ENCODE peak calls at places on chromosomes 7 and 10, in eight cellular contexts. Q is right cardiac atrium; D is dorsolateral prefrontal cortex; C is GM03348; K is NCI-H460; M is stimulated activated CD4-positive, alpha-beta T cell treated with anti-CD3 and anti-CD28 coated beads, Interleukin-15, amount 100 ng/mL, for 1 hour; I is posterior cingulate gyrus; J is stimulated activated CD8-positive, alpha-beta memory T cell treated with anti-CD3 and anti-CD28 coated beads, Interleukin-15, amount 100 ng/mL, for 24 hours. P is an unnamed sample.

GRCh38 chr7:84200859-84201258 is 6.3 kb upstream of the SEMA3A start:
- DNase-seq in Q (no peak), D (no peak), C (no peak), K (no peak), M (no peak), I (no peak), J (no peak), P (no peak)

GRCh38 chr10:103954543-103954942 is 12.4 kb upstream of the SLK start:
- DNase-seq in Q (no peak), D (no peak), C (no peak), K (no peak), M (no peak), I (no peak), J (no peak), P (no peak)

GRCh38 chr10:73824146-73824725 is 12.8 kb upstream of the NDST2 start:
- DNase-seq in Q (no peak), D (no peak), C (no peak), K (no peak), M (no peak), I (peak), J (no peak), P (no peak)

GRCh38 chr7:55476071-55476803 is 96.1 kb downstream of the VOPP1 start:
- DNase-seq in Q (no peak), D (no peak), C (peak), K (no peak), M (no peak), I (no peak), J (no peak), P (no peak)

GRCh38 chr10:78203915-78204818 is 170.5 kb downstream of the RPS24 start:
- DNase-seq in Q (peak), D (no peak), C (peak), K (no peak), M (no peak), I (peak), J (no peak), P (no peak)

GRCh38 chr7:129741743-129742213 is 130.3 kb downstream of the NRF1 start:
- DNase-seq in Q (no peak), D (peak), C (no peak), K (no peak), M (no peak), I (no peak), J (no peak), P (no peak)

GRCh38 chr7:101911011-101911799 is 93.8 kb downstream of the CUX1 start:
- DNase-seq in Q (peak), D (no peak), C (no peak), K (no peak), M (no peak), I (no peak), J (no peak), P (no peak)

GRCh38 chr10:76352300-76352699 is 920.9 kb downstream of the LRMDA start:
- DNase-seq in Q (no peak), D (no peak), C (peak), K (peak), M (no peak), I (no peak), J (no peak), P (no peak)

GRCh38 chr7:28301148-28301641 is 111.1 kb upstream of the CREB5 start:
- DNase-seq in Q (no peak), D (no peak), C (peak), K (no peak), M (no peak), I (no peak), J (no peak), P (no peak)

GRCh38 chr10:46268076-46268881 is 18.5 kb upstream of the ANTXRL start:
- DNase-seq in Q (no peak), D (peak), C (no peak), K (no peak), M (no peak), I (no peak), J (no peak), P (no peak)

GRCh38 chr7:28747854-28748253 is 210.3 kb downstream of the TRIL start:
- DNase-seq in Q (no peak), D (no peak), C (no peak), K (no peak), M (no peak), I (no peak), J (no peak), P (no peak)

GRCh38 chr7:104272767-104273384 is 55.5 kb upstream of the LHFPL3 start:
- DNase-seq in Q (no peak), D (no peak), C (peak), K (peak), M (no peak), I (no peak), J (no peak), P (no peak)

GRCh38 chr7:112122835-112123234 is 83.4 kb downstream of the DOCK4 start:
- DNase-seq in Q (no peak), D (no peak), C (no peak), K (no peak), M (no peak), I (no peak), J (no peak), P (no peak)

GRCh38 chr10:88017781-88018180 is 154.4 kb downstream of the PTEN start:
- DNase-seq in Q (no peak), D (no peak), C (peak), K (no peak), M (no peak), I (no peak), J (no peak), P (no peak)

GRCh38 chr7:95609277-95609971 is 13.1 kb upstream of the PDK4 start:
- DNase-seq in Q (peak), D (no peak), C (peak), K (no peak), M (no peak), I (no peak), J (no peak), P (peak)

GRCh38 chr10:62860946-62861345 is 44.8 kb upstream of the EGR2 start:
- DNase-seq in Q (no peak), D (no peak), C (no peak), K (no peak), M (no peak), I (no peak), J (no peak), P (no peak)

GRCh38 chr10:79293841-79294705 is 53.2 kb upstream of the PPIF start:
- DNase-seq in Q (peak), D (no peak), C (peak), K (no peak), M (no peak), I (no peak), J (no peak), P (no peak)

GRCh38 chr7:139660317-139661042 is 117.3 kb downstream of the HIPK2 start:
- DNase-seq in Q (no peak), D (no peak), C (no peak), K (no peak), M (no peak), I (no peak), J (no peak), P (no peak)

GRCh38 chr10:3987142-3987974 is 202.3 kb upstream of the KLF6 start:
- DNase-seq in Q (no peak), D (no peak), C (peak), K (no peak), M (no peak), I (no peak), J (no peak), P (no peak)

GRCh38 chr7:150799741-150800575 is at the start of gene TMEM176B:
- DNase-seq in Q (peak), D (no peak), C (no peak), K (no peak), M (no peak), I (peak), J (no peak), P (no peak)

P was measured in caudate nucleus.